ENCODE peak calls at places on chromosomes 2 and 18, in ten cellular contexts. Y is H7, T is pancreas, Q is foreskin fibroblast, A is lower leg skin, D is GM12865, J is left ventricle myocardium inferior, Z is epithelial cell of esophagus, C is NT2/D1, N is PC-3. S is an unnamed sample.

GRCh38 chr2:46170611-46171385 is 126.4 kb upstream of the EPAS1 start:
- DNase-seq in Y (no peak), T (no peak), Q (peak; percentile 40), A (peak; percentile 58), D (no peak), J (no peak), Z (peak; percentile 92), C (no peak), N (no peak), S (no peak)

GRCh38 chr2:211351998-211352397 is 795.6 kb downstream of the CPS1 start:
- DNase-seq in Y (no peak), T (no peak), Q (no peak), A (no peak), D (no peak), J (no peak), Z (peak; percentile 72), C (no peak), N (peak; percentile 46), S (no peak)

GRCh38 chr2:109527079-109527478 is 86.7 kb downstream of the SEPTIN10 start:
- DNase-seq in Y (peak; percentile 14), T (no peak), Q (no peak), A (peak; percentile 64), D (no peak), J (no peak), Z (no peak), C (no peak), N (no peak), S (no peak)

GRCh38 chr18:63520053-63520452 is 22.1 kb upstream of the SERPINB12 start:
- DNase-seq in Y (no peak), T (no peak), Q (no peak), A (no peak), D (no peak), J (no peak), Z (peak; percentile 57), C (no peak), N (no peak), S (no peak)

GRCh38 chr2:101251844-101252407 is 760 bp upstream of the CNOT11 start:
- DNase-seq in Y (peak; percentile 63), T (no peak), Q (no peak), A (no peak), D (peak; percentile 33), J (no peak), Z (peak; percentile 88), C (peak; percentile 57), N (peak; percentile 78), S (peak; percentile 23)

GRCh38 chr2:98917031-98917459 is 19.0 kb downstream of the CRACDL start:
- DNase-seq in Y (no peak), T (no peak), Q (peak; percentile 91), A (no peak), D (no peak), J (no peak), Z (peak; percentile 89), C (no peak), N (peak; percentile 84), S (no peak)

GRCh38 chr2:147495741-147496140 is 349.1 kb upstream of the ACVR2A start:
- DNase-seq in Y (no peak), T (no peak), Q (no peak), A (no peak), D (no peak), J (no peak), Z (no peak), C (no peak), N (no peak), S (no peak)

GRCh38 chr2:101736233-101736632 is 38.7 kb downstream of the MAP4K4 start:
- DNase-seq in Y (no peak), T (no peak), Q (no peak), A (no peak), D (no peak), J (no peak), Z (no peak), C (no peak), N (no peak), S (no peak)

GRCh38 chr2:119192893-119193292 is 30.7 kb upstream of the STEAP3 start:
- DNase-seq in Y (no peak), T (no peak), Q (no peak), A (no peak), D (no peak), J (no peak), Z (no peak), C (no peak), N (no peak), S (no peak)

GRCh38 chr2:205366336-205367060 is 315.8 kb upstream of the NRP2 start:
- DNase-seq in Y (no peak), T (no peak), Q (no peak), A (no peak), D (no peak), J (no peak), Z (peak; percentile 19), C (no peak), N (no peak), S (no peak)

GRCh38 chr2:188497736-188498135 is 206.1 kb downstream of the GULP1 start:
- DNase-seq in Y (no peak), T (no peak), Q (no peak), A (no peak), D (no peak), J (no peak), Z (no peak), C (no peak), N (no peak), S (no peak)

GRCh38 chr18:13268035-13268700 is 49.6 kb downstream of the LDLRAD4 start:
- DNase-seq in Y (peak; percentile 69), T (no peak), Q (peak; percentile 4), A (peak; percentile 71), D (no peak), J (no peak), Z (no peak), C (peak; percentile 71), N (no peak), S (peak; percentile 3)

GRCh38 chr2:107412209-107412904 is 414.3 kb upstream of the RGPD4 start:
- DNase-seq in Y (no peak), T (no peak), Q (no peak), A (no peak), D (no peak), J (no peak), Z (no peak), C (no peak), N (no peak), S (no peak)

GRCh38 chr2:107418713-107419112 is 408.0 kb upstream of the RGPD4 start:
- DNase-seq in Y (no peak), T (no peak), Q (no peak), A (no peak), D (no peak), J (no peak), Z (no peak), C (no peak), N (no peak), S (no peak)

GRCh38 chr2:107412981-107413380 is 413.7 kb upstream of the RGPD4 start:
- DNase-seq in Y (no peak), T (no peak), Q (no peak), A (no peak), D (no peak), J (no peak), Z (no peak), C (no peak), N (peak; percentile 50), S (no peak)

GRCh38 chr2:107411267-107411666 is 415.4 kb upstream of the RGPD4 start:
- DNase-seq in Y (no peak), T (no peak), Q (no peak), A (no peak), D (no peak), J (no peak), Z (no peak), C (no peak), N (no peak), S (no peak)

DNA sequence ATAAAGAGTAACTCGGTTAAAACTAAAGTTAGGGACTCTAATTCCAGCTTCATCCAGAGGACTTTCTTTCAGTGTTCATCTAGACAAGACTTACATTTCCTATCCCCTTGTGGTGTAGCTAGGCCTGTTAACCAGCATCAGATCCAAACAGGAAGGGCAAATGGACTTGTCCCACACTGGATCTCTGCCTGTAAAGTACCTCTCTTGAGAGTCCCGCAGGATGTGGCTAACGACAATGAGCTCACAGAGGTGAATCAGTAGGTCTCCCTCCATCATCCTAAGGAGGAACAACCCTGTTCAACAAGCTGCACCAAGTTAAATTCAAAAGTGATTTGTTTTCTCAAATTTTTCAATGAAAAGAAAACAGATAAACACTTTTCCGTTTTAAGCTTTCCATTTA is 412.3 kb upstream of the RGPD4 start:
- DNase-seq in Y (no peak), T (no peak), Q (no peak), A (no peak), D (no peak), J (no peak), Z (no peak), C (no peak), N (no peak), S (no peak)
- H3K4me3 ChIP-seq in Y (no peak overlapping the region), T (no peak overlapping the region), Q (no peak overlapping the region), A (no peak overlapping the region), D (no peak overlapping the region), J (no peak overlapping the region), Z (no peak overlapping the region), C (no peak overlapping the region), N (no peak overlapping the region), S (no peak overlapping the region)

GRCh38 chr2:134288814-134289213 is 34.9 kb downstream of the MGAT5 start:
- DNase-seq in Y (no peak), T (no peak), Q (no peak), A (no peak), D (no peak), J (no peak), Z (no peak), C (no peak), N (no peak), S (no peak)
- H3K4me3 ChIP-seq in Y (no peak overlapping the region), T (no peak overlapping the region), Q (no peak overlapping the region), A (no peak overlapping the region), D (no peak overlapping the region), J (no peak overlapping the region), Z (no peak overlapping the region), C (no peak overlapping the region), N (no peak overlapping the region), S (no peak overlapping the region)

GRCh38 chr2:104690255-104690999 is 163.5 kb upstream of the POU3F3 start:
- DNase-seq in Y (no peak), T (no peak), Q (no peak), A (no peak), D (no peak), J (no peak), Z (no peak), C (no peak), N (no peak), S (no peak)

GRCh38 chr2:104687147-104687546 is 166.8 kb upstream of the POU3F3 start:
- DNase-seq in Y (no peak), T (peak; percentile 50), Q (no peak), A (no peak), D (no peak), J (no peak), Z (no peak), C (no peak), N (no peak), S (no peak)

DNA sequence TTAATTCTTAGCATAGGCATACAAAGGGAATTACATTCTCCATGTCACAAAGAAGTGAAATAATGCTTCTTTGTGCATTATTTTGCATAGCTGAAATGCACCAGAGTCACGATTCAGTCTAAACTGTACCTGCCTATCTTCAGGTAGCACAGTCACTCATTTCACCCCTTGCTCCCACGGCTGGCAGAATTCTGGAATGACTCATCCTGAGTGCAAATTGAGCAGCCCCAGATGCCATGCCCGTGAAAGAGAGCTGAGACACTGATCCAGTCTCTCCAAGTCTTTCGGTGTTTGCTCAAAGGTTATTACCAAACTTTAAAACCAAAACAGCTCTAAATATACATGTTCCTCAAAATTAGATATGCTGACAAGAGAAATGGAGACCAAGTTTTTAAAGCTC is 168.3 kb upstream of the POU3F3 start:
- DNase-seq in Y (no peak), T (no peak), Q (no peak), A (no peak), D (no peak), J (no peak), Z (peak; percentile 9), C (no peak), N (peak; percentile 29), S (no peak)
- H3K4me3 ChIP-seq in Y (no peak overlapping the region), T (no peak overlapping the region), Q (no peak overlapping the region), A (no peak overlapping the region), D (no peak overlapping the region), J (no peak overlapping the region), Z (no peak overlapping the region), C (no peak overlapping the region), N (no peak overlapping the region), S (no peak overlapping the region)

GRCh38 chr2:48107326-48107925 is 201.1 kb upstream of the FBXO11 start:
- DNase-seq in Y (no peak), T (no peak), Q (peak; percentile 90), A (no peak), D (no peak), J (no peak), Z (peak; percentile 90), C (no peak), N (peak; percentile 91), S (no peak)
- H3K4me3 ChIP-seq in Y (no peak overlapping the region), T (no peak overlapping the region), Q (no peak overlapping the region), A (no peak overlapping the region), D (no peak overlapping the region), J (peak overlapping the region; percentile 46), Z (no peak overlapping the region), C (no peak overlapping the region), N (no peak overlapping the region), S (no peak overlapping the region)